ENCODE peak calls at places on chromosomes 1 and 21, in five cellular contexts. R is substantia nigra; P is heart left ventricle; U is activated CD4-positive, CD25-positive, alpha-beta regulatory T cell treated with anti-CD3 and anti-CD28 coated beads, Interleukin-2, amount 50 U/mL, for 72 hours; I is Peyer's patch. F is an unnamed sample.
A peak's percentile ranks its signal among the peaks of the same experiment; 100 is the strongest.

GRCh38 chr1:22507582-22507981 is 55.7 kb upstream of the EPHA8 start:
- DNase-seq in I (no peak), U (no peak), P (no peak), R (no peak), F (no peak)

GRCh38 chr1:84361796-84362195 is 36.5 kb upstream of the DNASE2B start:
- DNase-seq in I (no peak), R (no peak), P (no peak), U (no peak), F (no peak)

GRCh38 chr1:216670118-216670870 is 52.9 kb downstream of the ESRRG start:
- DNase-seq in P (no peak), R (no peak), U (no peak), I (no peak), F (no peak)

GRCh38 chr1:206700445-206701036 is 15.8 kb downstream of the MAPKAPK2 start:
- DNase-seq in U (no peak), P (no peak), R (no peak), I (no peak), F (no peak)

GRCh38 chr21:42640486-42640885 is 12.9 kb upstream of the PDE9A start:
- DNase-seq in I (no peak), P (no peak), R (no peak), U (no peak), F (no peak)

GRCh38 chr1:69947837-69948236 is 257.5 kb downstream of the LRRC40 start:
- DNase-seq in I (no peak), U (no peak), P (no peak), R (no peak), F (no peak)

GRCh38 chr1:43354936-43355335 is 3.8 kb upstream of the CDC20 start:
- DNase-seq in P (no peak), I (no peak), U (no peak), R (no peak), F (no peak)

GRCh38 chr1:119713538-119714456 is 2.1 kb downstream of the PHGDH start:
- DNase-seq in R (no peak), P (no peak), U (no peak), I (no peak), F (no peak)

GRCh38 chr1:51264470-51264869 is 28.4 kb downstream of the RNF11 start:
- DNase-seq in R (no peak), I (no peak), U (no peak), P (peak; percentile 47), F (peak; percentile 91)

GRCh38 chr21:46253610-46254124 is 25.1 kb upstream of the LSS start:
- DNase-seq in I (no peak), R (no peak), U (no peak), P (no peak), F (no peak)

GRCh38 chr1:3312894-3313578 is 141.4 kb upstream of the ARHGEF16 start:
- DNase-seq in I (peak; percentile 38), U (peak; percentile 56), R (peak; percentile 36), P (peak; percentile 93), F (peak; percentile 98)

GRCh38 chr1:22529901-22530621 is 33.2 kb upstream of the EPHA8 start:
- DNase-seq in R (no peak), P (no peak), U (no peak), I (no peak), F (peak; percentile 49)

GRCh38 chr1:181479137-181479745 is 4.1 kb upstream of the CACNA1E start:
- DNase-seq in R (peak; percentile 4), I (no peak), P (peak; percentile 41), U (no peak), F (peak; percentile 55)

GRCh38 chr1:115296981-115297380 is 41.1 kb downstream of the NGF start:
- DNase-seq in I (no peak), P (no peak), U (no peak), R (no peak), F (peak; percentile 33)

GRCh38 chr1:111346089-111346885 is 55.6 kb downstream of the CHIA start:
- DNase-seq in P (peak; percentile 86), U (peak; percentile 77), I (peak; percentile 89), R (peak; percentile 58), F (peak; percentile 60)

GRCh38 chr1:193705473-193706074 is 519.2 kb upstream of the B3GALT2 start:
- DNase-seq in U (no peak), P (no peak), I (no peak), R (no peak), F (peak; percentile 28)

GRCh38 chr1:208219659-208220282 is 24.4 kb downstream of the PLXNA2 start:
- DNase-seq in P (peak; percentile 84), R (no peak), I (no peak), U (no peak), F (peak; percentile 84)

GRCh38 chr1:9606948-9607347 is 18.2 kb downstream of the TMEM201 start:
- DNase-seq in U (no peak), I (no peak), P (peak; percentile 64), R (no peak), F (no peak)

GRCh38 chr21:42336065-42336464 is 14.7 kb downstream of the TFF2 start:
- DNase-seq in U (no peak), I (no peak), P (no peak), R (no peak), F (no peak)

F was measured in HFFc6.